ENCODE peak calls at places on chromosomes 4 and X, in four cellular contexts. X is heart left ventricle, P is sigmoid colon, T is K562. G is an unnamed sample.

GRCh38 chr4:47490550-47490949 is 5.5 kb downstream of the ATP10D start:
- DNase-seq in X (peak; percentile 31), P (no peak), T (peak; percentile 17), G (peak; percentile 16)

GRCh38 chr4:177726111-177726510 is 283.9 kb upstream of the AGA start:
- DNase-seq in X (no peak), P (no peak), T (no peak), G (no peak)

GRCh38 chr4:18566970-18567799 is 545.6 kb upstream of the LCORL start:
- DNase-seq in X (no peak), P (no peak), T (no peak), G (no peak)

GRCh38 chrX:70908541-70908940 is at the start of gene TEX11:
- DNase-seq in X (no peak), P (no peak), T (peak; percentile 77), G (no peak)

GRCh38 chr4:8195841-8196460 is 3.1 kb upstream of the SH3TC1 start:
- DNase-seq in X (no peak), P (no peak), T (peak; percentile 7), G (no peak)

GRCh38 chr4:137623013-137623412 is 90.7 kb upstream of the PCDH18 start:
- DNase-seq in X (no peak), P (no peak), T (no peak), G (no peak)

GRCh38 chrX:10726647-10727046 is 106.3 kb upstream of the MID1 start:
- DNase-seq in X (no peak), P (no peak), T (no peak), G (no peak)

GRCh38 chr4:128604204-128604603 is 205.3 kb upstream of the JADE1 start:
- DNase-seq in X (no peak), P (no peak), T (no peak), G (no peak)

GRCh38 chr4:5232549-5232948 is 181.3 kb downstream of the STK32B start:
- DNase-seq in X (no peak), P (no peak), T (no peak), G (no peak)

DNA sequence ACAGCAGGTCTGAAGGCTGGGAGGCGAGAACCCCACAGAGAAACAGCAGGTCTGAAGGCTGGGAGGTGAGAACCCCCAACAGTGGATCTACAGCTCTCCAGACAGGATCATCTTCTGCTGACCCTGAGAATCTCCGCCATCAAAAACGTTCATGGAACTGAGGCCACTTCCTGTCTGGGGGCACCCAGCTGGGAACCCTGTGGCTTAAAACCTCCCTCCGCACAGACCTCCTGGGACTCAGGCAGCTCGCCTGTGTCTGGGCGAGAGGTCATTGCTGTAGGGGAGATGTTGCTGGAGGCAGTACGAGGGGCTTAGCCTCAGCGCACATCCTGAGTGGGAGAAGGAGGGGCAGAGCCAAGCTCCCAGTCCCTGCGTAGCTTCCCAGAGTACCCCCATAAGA is 15.1 kb upstream of the CLDN24 start:
- DNase-seq in X (no peak), P (no peak), T (no peak), G (no peak)
- TF ChIP-seq POLR2A in X (no peak), P (no peak), T (no peak), G (no peak)

DNA sequence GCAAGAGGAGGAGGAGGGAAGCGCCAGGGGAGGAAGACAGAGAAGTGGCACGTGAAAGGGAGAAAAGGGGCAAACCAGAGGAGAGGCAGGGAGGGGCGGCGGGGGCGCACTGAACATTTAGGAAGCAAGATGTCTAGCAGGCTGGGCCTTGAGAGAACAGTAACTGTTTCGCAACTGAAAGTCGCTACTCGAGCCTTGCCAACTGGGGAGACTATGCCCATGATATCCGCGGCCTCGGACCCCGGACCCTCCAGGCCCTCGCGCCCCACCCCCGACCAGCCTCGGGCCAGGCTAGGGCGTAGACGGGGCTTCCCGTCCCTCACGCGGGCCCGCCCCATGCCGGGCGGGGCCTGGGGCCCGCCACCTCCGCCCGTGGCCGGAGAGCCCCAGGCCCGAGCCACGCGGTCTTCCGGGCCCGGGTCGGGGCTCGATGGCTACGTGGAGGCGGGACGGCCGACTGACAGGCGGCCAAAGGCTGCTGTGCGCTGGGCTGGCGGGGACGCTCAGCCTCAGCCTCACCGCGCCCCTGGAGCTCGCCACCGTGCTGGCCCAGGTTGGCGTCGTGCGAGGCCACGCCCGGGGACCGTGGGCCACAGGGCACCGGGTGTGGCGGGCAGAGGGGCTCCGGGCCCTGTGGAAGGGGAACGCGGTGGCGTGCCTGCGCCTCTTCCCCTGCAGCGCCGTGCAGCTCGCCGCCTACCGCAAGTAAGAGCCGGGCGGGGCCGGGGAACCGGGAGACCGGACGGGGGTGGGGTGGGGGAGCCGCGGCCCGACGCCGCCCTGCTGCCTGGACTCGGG is at the start of gene SLC25A43:
- DNase-seq in X (peak; percentile 34), P (peak; percentile 76), T (peak; percentile 51), G (peak; percentile 45)
- TF ChIP-seq POLR2A in X (no peak), P (no peak), T (peak; percentile 41), G (peak; percentile 28)

DNA sequence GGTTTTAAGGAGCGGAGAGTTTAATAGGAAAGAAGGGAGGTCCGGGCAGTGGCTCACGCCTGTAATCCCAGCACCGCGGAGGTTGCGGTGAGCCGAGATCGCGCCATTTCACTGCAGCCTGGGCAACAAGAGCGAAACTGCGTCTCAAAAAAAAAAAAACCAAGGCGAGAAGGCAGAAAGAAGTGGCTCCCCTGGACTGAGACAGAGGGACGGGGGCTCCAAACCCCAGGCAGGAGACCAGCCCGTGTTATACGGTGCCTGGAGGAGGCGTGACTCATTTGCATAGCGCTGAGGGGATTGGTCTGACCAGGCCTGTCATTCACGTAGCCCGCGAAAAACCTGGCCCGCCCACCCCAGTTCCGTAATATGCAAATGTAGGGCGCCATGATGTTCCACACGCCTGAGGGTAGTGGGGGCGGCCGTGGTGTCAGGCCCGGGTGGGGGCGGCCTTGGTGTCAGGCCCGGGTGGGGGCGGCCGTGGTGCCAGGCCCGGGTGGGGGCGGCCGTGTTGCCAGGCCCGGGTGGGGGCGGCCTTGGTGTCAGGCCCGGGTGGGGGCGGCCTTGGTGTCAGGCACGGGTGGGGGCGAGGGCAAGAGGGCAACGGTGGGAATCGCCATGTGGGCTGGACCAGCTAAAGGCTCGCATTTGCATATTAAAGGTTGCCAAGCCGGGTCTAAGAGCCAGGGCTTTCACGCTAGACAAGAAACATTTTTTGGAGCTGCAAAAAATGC is 2.1 kb downstream of the PLCXD1 start:
- DNase-seq in X (peak; percentile 88), P (peak; percentile 96), T (peak; percentile 95), G (no peak)
- TF ChIP-seq POLR2A in X (no peak), P (no peak), T (peak; percentile 87), G (peak; percentile 75)

GRCh38 chrX:13734278-13735172 is at the start of the genes OFD1 and TRAPPC2:
- DNase-seq in X (peak; percentile 93), P (peak; percentile 96), T (peak; percentile 97), G (peak; percentile 95)
- TF ChIP-seq POLR2A in X (no peak), P (peak; percentile 90), T (peak; percentile 94), G (peak; percentile 98)

GRCh38 chr4:143335979-143336827 is 473 bp upstream of the GAB1 start:
- DNase-seq in X (peak; percentile 94), P (peak; percentile 96), T (peak; percentile 86), G (peak; percentile 84)
- TF ChIP-seq POLR2A in X (no peak), P (no peak), T (peak; percentile 67), G (peak; percentile 47)

DNA sequence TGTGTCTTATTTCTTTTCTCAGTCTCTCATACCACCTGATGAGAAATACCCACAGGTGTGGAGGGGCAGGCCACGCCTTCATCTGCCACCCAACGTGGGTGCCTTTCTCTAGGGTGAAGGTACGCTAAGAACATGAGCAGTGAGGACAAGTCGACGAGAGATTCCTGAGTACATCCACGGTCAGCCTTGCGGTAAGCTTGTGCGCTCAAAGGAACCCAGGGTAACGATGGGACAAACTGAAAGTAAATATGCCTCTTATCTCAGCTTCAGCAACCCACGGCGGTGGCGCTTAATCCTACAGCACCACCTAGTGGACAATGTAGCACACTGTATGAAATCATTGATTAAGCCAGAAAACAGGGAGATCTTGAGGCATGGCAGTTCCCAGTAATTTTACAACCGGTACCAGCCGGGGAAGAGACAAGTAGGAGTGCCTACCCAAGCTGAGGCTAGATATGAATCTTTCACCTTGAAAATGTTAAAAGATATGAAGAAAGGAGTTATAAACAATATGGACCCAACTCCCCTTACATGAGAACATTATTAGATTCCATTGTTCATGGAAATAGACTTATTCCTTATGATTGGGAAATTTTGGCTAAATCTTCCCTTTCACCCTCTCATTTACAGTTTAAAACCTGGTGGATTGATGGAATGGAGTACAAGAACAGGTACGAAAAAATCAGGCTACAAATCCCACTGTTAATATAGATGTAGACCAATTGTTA is 63.0 kb downstream of the ZNF732 start:
- DNase-seq in X (peak; percentile 65), P (peak; percentile 84), T (peak; percentile 69), G (peak; percentile 70)
- TF ChIP-seq POLR2A in X (no peak), P (no peak), T (no peak), G (no peak)

GRCh38 chrX:105211051-105211575 is 9.4 kb downstream of the TEX13A start:
- DNase-seq in X (no peak), P (no peak), T (no peak), G (no peak)

GRCh38 chrX:105210258-105210657 is 10.2 kb downstream of the TEX13A start:
- DNase-seq in X (no peak), P (no peak), T (no peak), G (no peak)

DNA sequence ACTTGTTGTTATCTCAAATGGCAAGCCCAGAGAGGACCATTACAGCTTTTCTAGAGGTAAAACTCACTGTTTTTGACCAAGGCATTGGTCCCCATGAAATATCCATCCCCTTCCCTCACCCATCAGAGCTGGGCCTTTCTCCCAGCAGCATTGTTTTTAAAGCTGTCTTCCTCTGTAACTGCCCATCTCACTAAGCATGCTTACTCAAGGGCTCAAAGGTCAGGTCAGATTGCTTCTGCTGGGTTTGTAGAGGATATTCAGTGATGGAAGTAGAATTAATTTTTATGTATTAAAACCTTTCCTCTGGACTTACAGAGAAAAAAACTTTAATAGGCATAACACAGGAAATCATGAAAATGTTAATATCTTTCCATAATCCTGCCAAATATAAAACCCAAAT is 11.1 kb downstream of the TEX13A start:
- DNase-seq in X (no peak), P (no peak), T (no peak), G (no peak)
- TF ChIP-seq POLR2A in X (no peak), P (no peak), T (no peak), G (no peak)